ENCODE peak calls at places on chromosomes 3 and 15, in seven cellular contexts. A, Z, L, T, W, U and I are unnamed samples. For H3K27me3, the result is how much of the 10 kb centered on the place peaks cover.

GRCh38 chr15:67127334-67127664 is 61.9 kb downstream of the SMAD3 start:
- DNase-seq in U (no peak), L (no peak), W (no peak), Z (peak), T (no peak), A (no peak), I (no peak)

GRCh38 chr3:55904716-55905115 is 417.6 kb upstream of the WNT5A start:
- DNase-seq in U (no peak), L (no peak), Z (no peak), T (no peak), W (no peak), A (no peak), I (no peak)

GRCh38 chr15:92809064-92809879 is 90.9 kb upstream of the CHD2 start:
- DNase-seq in A (peak), T (peak), L (peak), U (peak), Z (peak), W (peak), I (peak)

GRCh38 chr15:63401714-63402497 is 20.3 kb upstream of the CA12 start:
- DNase-seq in L (no peak), T (no peak), W (no peak), Z (no peak), U (no peak), A (no peak), I (no peak)

GRCh38 chr15:33994005-33994615 is 25.8 kb downstream of the CHRM5 start:
- DNase-seq in W (no peak), U (no peak), A (no peak), Z (no peak), L (no peak), T (peak), I (no peak)

GRCh38 chr3:58173670-58174472 is 36.9 kb downstream of the DNASE1L3 start:
- DNase-seq in U (peak), A (peak), Z (peak), L (peak), W (peak), T (peak), I (no peak)

GRCh38 chr3:124516333-124516732 is 213.9 kb upstream of the UMPS start:
- DNase-seq in U (no peak), L (no peak), Z (no peak), W (no peak), T (no peak), A (no peak), I (no peak)

GRCh38 chr3:83523470-83524073 is 1435.2 kb upstream of the CADM2 start:
- DNase-seq in U (no peak), L (peak), Z (peak), T (peak), W (no peak), A (no peak), I (no peak)

GRCh38 chr3:13115616-13115910 is 42.3 kb upstream of the IQSEC1 start:
- DNase-seq in T (no peak), Z (no peak), W (no peak), L (no peak), A (no peak), U (no peak), I (no peak)

GRCh38 chr3:128435058-128435457 is 31.6 kb downstream of the DNAJB8 start:
- DNase-seq in U (no peak), A (peak), Z (no peak), W (peak), T (peak), L (peak), I (no peak)

GRCh38 chr15:68209735-68210408 is 4.7 kb upstream of the CALML4 start:
- DNase-seq in Z (no peak), T (no peak), A (no peak), U (no peak), W (no peak), L (no peak), I (no peak)
- H3K27ac ChIP-seq in Z (no peak), T (peak), A (peak), U (no peak), W (no peak), L (no peak), I (no peak)

GRCh38 chr3:193842832-193843446 is 249.9 kb downstream of the OPA1 start:
- DNase-seq in Z (peak), L (no peak), U (peak), W (no peak), A (no peak), T (no peak), I (no peak)

GRCh38 chr3:193844472-193844871 is 251.5 kb downstream of the OPA1 start:
- DNase-seq in Z (no peak), L (no peak), T (no peak), A (no peak), U (no peak), W (no peak), I (no peak)

GRCh38 chr3:193846569-193846968 is 253.6 kb downstream of the OPA1 start:
- DNase-seq in Z (no peak), L (no peak), U (no peak), A (no peak), W (no peak), T (no peak), I (no peak)

GRCh38 chr3:193843447-193844301 is 250.7 kb downstream of the OPA1 start:
- DNase-seq in Z (peak), L (no peak), U (peak), T (no peak), A (peak), W (no peak), I (no peak)

DNA sequence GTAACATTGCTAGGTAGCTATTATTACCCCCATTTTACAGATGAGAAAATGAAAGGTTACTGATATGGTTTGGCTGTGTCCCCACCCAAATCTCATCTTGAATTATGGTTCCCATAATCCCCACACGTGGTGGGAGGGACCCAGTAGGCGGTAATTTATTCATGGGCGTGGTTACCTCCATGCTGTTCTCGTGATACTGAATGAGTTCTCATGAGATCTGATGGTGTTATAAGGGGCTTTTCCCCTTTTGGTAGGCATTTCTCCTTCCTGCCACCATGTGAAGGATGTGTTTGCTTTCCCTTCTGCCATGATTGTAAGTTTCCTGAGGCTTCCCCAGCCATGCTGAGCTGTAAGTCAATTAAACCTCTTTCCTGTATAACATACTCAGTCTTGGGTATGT is 252.1 kb downstream of the OPA1 start:
- DNase-seq in T (no peak), L (no peak), A (no peak), U (no peak), Z (no peak), W (no peak), I (no peak)
- H3K27me3 ChIP-seq in T (under half), L (under half), A (under half), U (under half), Z (under half), W (under half), I (under half)

GRCh38 chr3:79385211-79385610 is 382.6 kb downstream of the ROBO1 start:
- DNase-seq in W (no peak), L (no peak), U (no peak), A (no peak), T (no peak), Z (no peak), I (no peak)
- TF ChIP-seq POLR2AphosphoS5 in W (no peak), L (no peak), U (no peak), A (no peak), T (no peak), Z (no peak), I (no peak)

GRCh38 chr3:10166213-10166604 is 1.5 kb downstream of the IRAK2 start:
- DNase-seq in U (no peak), T (no peak), Z (no peak), A (no peak), L (no peak), W (no peak), I (no peak)
- H3K27ac ChIP-seq in U (no peak), T (no peak), Z (no peak), A (no peak), L (no peak), W (no peak), I (no peak)